ENCODE peak calls at places on chromosomes 12 and 14, in five cellular contexts. One of them, this sample, is unnamed.

GRCh38 chr14:21894003-21894897 is 220.6 kb upstream of the OR4E1 start:
- DNase-seq in A549: no peak
- DNase-seq in stimulated activated CD8-positive, alpha-beta memory T cell treated with anti-CD3 and anti-CD28 coated beads, Interleukin-12 subunit alpha, Interleukin-12 subunit beta, amount 100 ng/mL, for 4 hours: no peak
- DNase-seq in progenitor cell of endocrine pancreas: no peak
- DNase-seq in psoas muscle: no peak
- DNase-seq in this sample: peak

GRCh38 chr12:52018448-52019122 is 11.8 kb downstream of the TAMALIN start:
- DNase-seq in psoas muscle: no peak
- DNase-seq in A549: no peak
- DNase-seq in stimulated activated CD8-positive, alpha-beta memory T cell treated with anti-CD3 and anti-CD28 coated beads, Interleukin-12 subunit alpha, Interleukin-12 subunit beta, amount 100 ng/mL, for 4 hours: no peak
- DNase-seq in progenitor cell of endocrine pancreas: no peak
- DNase-seq in this sample: no peak

GRCh38 chr14:64953661-64954060 is 11.1 kb upstream of the GPX2 start:
- DNase-seq in stimulated activated CD8-positive, alpha-beta memory T cell treated with anti-CD3 and anti-CD28 coated beads, Interleukin-12 subunit alpha, Interleukin-12 subunit beta, amount 100 ng/mL, for 4 hours: no peak
- DNase-seq in A549: no peak
- DNase-seq in progenitor cell of endocrine pancreas: no peak
- DNase-seq in psoas muscle: no peak
- DNase-seq in this sample: no peak

GRCh38 chr12:94795520-94795919 is 145.2 kb upstream of the TMCC3 start:
- DNase-seq in psoas muscle: no peak
- DNase-seq in progenitor cell of endocrine pancreas: no peak
- DNase-seq in A549: peak
- DNase-seq in stimulated activated CD8-positive, alpha-beta memory T cell treated with anti-CD3 and anti-CD28 coated beads, Interleukin-12 subunit alpha, Interleukin-12 subunit beta, amount 100 ng/mL, for 4 hours: no peak
- DNase-seq in this sample: no peak

GRCh38 chr14:90758959-90759358 is 57.3 kb downstream of the TTC7B start:
- DNase-seq in psoas muscle: peak
- DNase-seq in A549: no peak
- DNase-seq in progenitor cell of endocrine pancreas: no peak
- DNase-seq in stimulated activated CD8-positive, alpha-beta memory T cell treated with anti-CD3 and anti-CD28 coated beads, Interleukin-12 subunit alpha, Interleukin-12 subunit beta, amount 100 ng/mL, for 4 hours: no peak
- DNase-seq in this sample: no peak

GRCh38 chr14:104819361-104819771 is 18.5 kb downstream of the ZBTB42 start:
- DNase-seq in A549: no peak
- DNase-seq in stimulated activated CD8-positive, alpha-beta memory T cell treated with anti-CD3 and anti-CD28 coated beads, Interleukin-12 subunit alpha, Interleukin-12 subunit beta, amount 100 ng/mL, for 4 hours: no peak
- DNase-seq in progenitor cell of endocrine pancreas: no peak
- DNase-seq in psoas muscle: no peak
- DNase-seq in this sample: no peak

GRCh38 chr12:95168746-95169145 is 48.5 kb downstream of the FGD6 start:
- DNase-seq in stimulated activated CD8-positive, alpha-beta memory T cell treated with anti-CD3 and anti-CD28 coated beads, Interleukin-12 subunit alpha, Interleukin-12 subunit beta, amount 100 ng/mL, for 4 hours: no peak
- DNase-seq in psoas muscle: no peak
- DNase-seq in A549: no peak
- DNase-seq in progenitor cell of endocrine pancreas: no peak
- DNase-seq in this sample: no peak

GRCh38 chr14:64387232-64387737 is 868 bp upstream of the MTHFD1 start:
- DNase-seq in stimulated activated CD8-positive, alpha-beta memory T cell treated with anti-CD3 and anti-CD28 coated beads, Interleukin-12 subunit alpha, Interleukin-12 subunit beta, amount 100 ng/mL, for 4 hours: peak
- DNase-seq in progenitor cell of endocrine pancreas: no peak
- DNase-seq in psoas muscle: no peak
- DNase-seq in A549: peak
- DNase-seq in this sample: peak

GRCh38 chr14:71582705-71583104 is 349.5 kb upstream of the RGS6 start:
- DNase-seq in A549: no peak
- DNase-seq in stimulated activated CD8-positive, alpha-beta memory T cell treated with anti-CD3 and anti-CD28 coated beads, Interleukin-12 subunit alpha, Interleukin-12 subunit beta, amount 100 ng/mL, for 4 hours: no peak
- DNase-seq in progenitor cell of endocrine pancreas: no peak
- DNase-seq in psoas muscle: no peak
- DNase-seq in this sample: no peak

GRCh38 chr12:24617471-24617870 is 331.4 kb downstream of the BCAT1 start:
- DNase-seq in A549: no peak
- DNase-seq in stimulated activated CD8-positive, alpha-beta memory T cell treated with anti-CD3 and anti-CD28 coated beads, Interleukin-12 subunit alpha, Interleukin-12 subunit beta, amount 100 ng/mL, for 4 hours: no peak
- DNase-seq in psoas muscle: no peak
- DNase-seq in progenitor cell of endocrine pancreas: no peak
- DNase-seq in this sample: no peak

GRCh38 chr12:88868062-88868461 is 287.8 kb upstream of the KITLG start:
- DNase-seq in A549: no peak
- DNase-seq in progenitor cell of endocrine pancreas: no peak
- DNase-seq in stimulated activated CD8-positive, alpha-beta memory T cell treated with anti-CD3 and anti-CD28 coated beads, Interleukin-12 subunit alpha, Interleukin-12 subunit beta, amount 100 ng/mL, for 4 hours: no peak
- DNase-seq in psoas muscle: no peak
- DNase-seq in this sample: no peak

GRCh38 chr12:26715232-26715631 is 117.8 kb downstream of the ITPR2 start:
- DNase-seq in stimulated activated CD8-positive, alpha-beta memory T cell treated with anti-CD3 and anti-CD28 coated beads, Interleukin-12 subunit alpha, Interleukin-12 subunit beta, amount 100 ng/mL, for 4 hours: no peak
- DNase-seq in progenitor cell of endocrine pancreas: no peak
- DNase-seq in A549: no peak
- DNase-seq in psoas muscle: no peak
- DNase-seq in this sample: no peak

GRCh38 chr12:112111931-112112330 is 3.3 kb upstream of the NAA25 start:
- DNase-seq in stimulated activated CD8-positive, alpha-beta memory T cell treated with anti-CD3 and anti-CD28 coated beads, Interleukin-12 subunit alpha, Interleukin-12 subunit beta, amount 100 ng/mL, for 4 hours: no peak
- DNase-seq in progenitor cell of endocrine pancreas: no peak
- DNase-seq in psoas muscle: no peak
- DNase-seq in A549: no peak
- DNase-seq in this sample: no peak

GRCh38 chr14:88554458-88555286 is at the start of gene PTPN21:
- DNase-seq in stimulated activated CD8-positive, alpha-beta memory T cell treated with anti-CD3 and anti-CD28 coated beads, Interleukin-12 subunit alpha, Interleukin-12 subunit beta, amount 100 ng/mL, for 4 hours: no peak
- DNase-seq in A549: peak
- DNase-seq in progenitor cell of endocrine pancreas: peak
- DNase-seq in psoas muscle: peak
- DNase-seq in this sample: no peak

GRCh38 chr12:45483571-45483970 is 245.9 kb upstream of the ARID2 start:
- DNase-seq in progenitor cell of endocrine pancreas: no peak
- DNase-seq in A549: no peak
- DNase-seq in stimulated activated CD8-positive, alpha-beta memory T cell treated with anti-CD3 and anti-CD28 coated beads, Interleukin-12 subunit alpha, Interleukin-12 subunit beta, amount 100 ng/mL, for 4 hours: no peak
- DNase-seq in psoas muscle: peak
- DNase-seq in this sample: no peak

GRCh38 chr14:38469156-38469555 is 213.3 kb upstream of the CLEC14A start:
- DNase-seq in A549: no peak
- DNase-seq in progenitor cell of endocrine pancreas: no peak
- DNase-seq in stimulated activated CD8-positive, alpha-beta memory T cell treated with anti-CD3 and anti-CD28 coated beads, Interleukin-12 subunit alpha, Interleukin-12 subunit beta, amount 100 ng/mL, for 4 hours: no peak
- DNase-seq in psoas muscle: no peak
- DNase-seq in this sample: no peak

GRCh38 chr12:132366341-132366861 is 37.0 kb upstream of the GALNT9 start:
- DNase-seq in stimulated activated CD8-positive, alpha-beta memory T cell treated with anti-CD3 and anti-CD28 coated beads, Interleukin-12 subunit alpha, Interleukin-12 subunit beta, amount 100 ng/mL, for 4 hours: no peak
- DNase-seq in psoas muscle: no peak
- DNase-seq in A549: no peak
- DNase-seq in progenitor cell of endocrine pancreas: no peak
- DNase-seq in this sample: no peak

GRCh38 chr14:64438181-64438839 is 27.0 kb upstream of the AKAP5 start:
- DNase-seq in stimulated activated CD8-positive, alpha-beta memory T cell treated with anti-CD3 and anti-CD28 coated beads, Interleukin-12 subunit alpha, Interleukin-12 subunit beta, amount 100 ng/mL, for 4 hours: no peak
- DNase-seq in A549: peak
- DNase-seq in progenitor cell of endocrine pancreas: no peak
- DNase-seq in psoas muscle: no peak
- DNase-seq in this sample: no peak

GRCh38 chr14:31746326-31746725 is 185.1 kb downstream of the NUBPL start:
- DNase-seq in A549: no peak
- DNase-seq in stimulated activated CD8-positive, alpha-beta memory T cell treated with anti-CD3 and anti-CD28 coated beads, Interleukin-12 subunit alpha, Interleukin-12 subunit beta, amount 100 ng/mL, for 4 hours: no peak
- DNase-seq in psoas muscle: no peak
- DNase-seq in progenitor cell of endocrine pancreas: no peak
- DNase-seq in this sample: no peak

GRCh38 chr12:113464852-113465719 is 6.6 kb downstream of the LHX5 start:
- DNase-seq in A549: no peak
- DNase-seq in psoas muscle: no peak
- DNase-seq in stimulated activated CD8-positive, alpha-beta memory T cell treated with anti-CD3 and anti-CD28 coated beads, Interleukin-12 subunit alpha, Interleukin-12 subunit beta, amount 100 ng/mL, for 4 hours: no peak
- DNase-seq in progenitor cell of endocrine pancreas: no peak
- DNase-seq in this sample: no peak